ENCODE peak calls at places on chromosome 13, in four cellular contexts. J is right lobe of liver, S is AG10803, H is left lung. D is an unnamed sample.

GRCh38 chr13:36362914-36363313 is 16.7 kb upstream of the SPART start:
- DNase-seq in J (no peak), H (no peak), S (no peak), D (no peak)

GRCh38 chr13:41917641-41918040 is 43.3 kb downstream of the VWA8 start:
- DNase-seq in J (no peak), H (no peak), S (peak; percentile 86), D (peak; percentile 87)

GRCh38 chr13:85896516-85897450 is 97.6 kb upstream of the SLITRK6 start:
- DNase-seq in J (no peak), H (no peak), S (no peak), D (no peak)

GRCh38 chr13:67137044-67137735 is 92.9 kb downstream of the PCDH9 start:
- DNase-seq in S (no peak), H (no peak), J (no peak), D (peak; percentile 36)

GRCh38 chr13:92012787-92013186 is 614.4 kb downstream of the GPC5 start:
- DNase-seq in H (peak; percentile 43), J (no peak), S (no peak), D (no peak)

GRCh38 chr13:59690857-59691500 is 472.7 kb downstream of the DIAPH3 start:
- DNase-seq in S (peak; percentile 6), J (no peak), H (no peak), D (peak; percentile 63)

GRCh38 chr13:71625694-71626093 is 241.3 kb downstream of the DACH1 start:
- DNase-seq in J (no peak), S (no peak), H (no peak), D (no peak)

GRCh38 chr13:28564030-28564429 is 69.1 kb upstream of the FLT1 start:
- DNase-seq in S (no peak), J (no peak), H (no peak), D (no peak)

GRCh38 chr13:110108348-110109139 is 198.4 kb downstream of the COL4A1 start:
- DNase-seq in H (no peak), J (peak; percentile 85), S (peak; percentile 90), D (peak; percentile 90)
- TF ChIP-seq CTCF in H (peak; percentile 62), J (peak; percentile 79), S (peak; percentile 93), D (peak; percentile 83)

DNA sequence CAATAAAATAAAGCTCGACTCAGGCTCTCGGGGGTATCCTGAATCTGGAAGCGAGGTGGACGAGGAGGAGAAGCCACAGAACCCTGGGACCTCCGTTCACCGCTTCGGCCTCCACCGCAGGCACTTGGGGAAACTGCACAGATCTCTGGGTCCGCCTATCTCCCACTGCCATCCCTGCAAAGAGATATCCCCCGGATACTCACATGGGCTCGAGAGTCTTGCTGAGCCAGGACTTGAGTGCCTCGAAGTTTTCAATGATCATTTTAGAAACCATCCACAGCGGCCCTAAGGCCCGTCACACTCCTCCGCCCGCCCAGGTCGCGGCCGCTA is 589 bp downstream of the RBM26 start:
- DNase-seq in S (no peak), H (no peak), J (no peak), D (peak; percentile 15)
- H3K4me3 ChIP-seq in S (peak overlapping the region; percentile 79), H (peak overlapping the region; percentile 85), J (peak overlapping the region; percentile 85), D (peak overlapping the region; percentile 89)

DNA sequence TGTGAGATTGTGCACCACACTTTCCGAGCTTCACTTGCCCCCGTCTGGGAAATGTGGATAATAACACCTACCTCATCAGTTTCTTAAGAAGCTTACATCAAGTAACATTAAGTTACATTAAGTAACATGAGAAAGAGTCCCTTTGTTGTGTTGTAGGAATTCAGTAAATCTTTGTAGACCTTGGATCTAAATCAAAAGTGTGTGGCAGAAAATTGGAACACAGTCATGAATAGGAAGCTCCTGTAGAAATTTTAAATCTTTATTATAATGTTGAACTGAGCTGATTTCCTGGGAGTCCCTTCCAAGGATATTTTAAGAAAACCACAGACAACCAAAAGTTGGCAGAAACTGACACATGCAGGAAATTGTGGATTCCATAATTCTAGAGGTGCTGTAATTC is 5.7 kb upstream of the ENOX1 start:
- DNase-seq in H (no peak), S (peak; percentile 83), J (no peak), D (peak; percentile 44)
- TF ChIP-seq CTCF in H (no peak), S (no peak), J (no peak), D (no peak)

DNA sequence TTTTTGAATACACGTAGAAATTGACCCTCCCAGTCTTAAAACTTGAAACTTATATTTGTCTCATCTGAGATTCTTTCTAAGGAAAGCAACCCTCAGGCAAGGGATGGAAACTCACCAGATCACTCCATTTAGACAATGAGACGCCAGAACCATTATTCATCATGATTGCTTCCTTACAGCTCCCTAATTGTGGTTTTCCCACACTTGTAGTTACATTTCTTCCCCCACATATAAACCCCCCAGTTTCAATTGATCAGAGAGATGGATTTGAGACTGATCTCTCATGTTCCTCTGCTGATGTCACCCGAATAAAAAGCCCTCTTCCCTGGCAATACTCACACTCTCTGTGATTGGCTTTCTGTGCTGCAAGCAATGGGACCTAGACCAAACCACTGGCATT is 197.9 kb upstream of the STARD13 start:
- DNase-seq in S (peak; percentile 36), J (no peak), H (no peak), D (peak; percentile 15)
- H3K4me3 ChIP-seq in S (no peak overlapping the region), J (no peak overlapping the region), H (no peak overlapping the region), D (no peak overlapping the region)

GRCh38 chr13:113084094-113084942 is 21.3 kb upstream of the F7 start:
- DNase-seq in H (peak; percentile 65), J (no peak), S (no peak), D (no peak)
- TF ChIP-seq CTCF in H (no peak), J (no peak), S (peak; percentile 9), D (no peak)

D was measured in fibroblast of mammary gland.